ENCODE peak calls at places on chromosome X, in five cellular contexts. One of them, this sample, is unnamed.

GRCh38 chrX:28498658-28499057 is 88.6 kb upstream of the IL1RAPL1 start:
- DNase-seq in GM12878: no peak
- DNase-seq in SK-N-SH: no peak
- DNase-seq in HepG2: no peak
- DNase-seq in K562: no peak
- DNase-seq in this sample: no peak

GRCh38 chrX:115560978-115561604 is at the start of gene PLS3:
- DNase-seq in GM12878: no peak
- DNase-seq in K562: no peak
- DNase-seq in HepG2: peak; percentile 77
- DNase-seq in SK-N-SH: peak; percentile 85
- DNase-seq in this sample: peak; percentile 89

GRCh38 chrX:31333181-31333831 is 261.5 kb upstream of the FTHL17 start:
- DNase-seq in GM12878: no peak
- DNase-seq in HepG2: no peak
- DNase-seq in SK-N-SH: no peak
- DNase-seq in K562: no peak
- DNase-seq in this sample: no peak

GRCh38 chrX:102658551-102658950 is 7.3 kb downstream of the GPRASP1 start:
- DNase-seq in GM12878: no peak
- DNase-seq in HepG2: peak; percentile 65
- DNase-seq in K562: no peak
- DNase-seq in SK-N-SH: no peak
- DNase-seq in this sample: no peak

GRCh38 chrX:46310815-46311497 is 234.3 kb downstream of the ZNF674 start:
- DNase-seq in K562: no peak
- DNase-seq in HepG2: no peak
- DNase-seq in GM12878: no peak
- DNase-seq in SK-N-SH: no peak
- DNase-seq in this sample: no peak

GRCh38 chrX:16579517-16579916 is 70.4 kb upstream of the S100G start:
- DNase-seq in HepG2: no peak
- DNase-seq in K562: no peak
- DNase-seq in SK-N-SH: no peak
- DNase-seq in GM12878: no peak
- DNase-seq in this sample: no peak

GRCh38 chrX:124378643-124379042 is 32.3 kb downstream of the SH2D1A start:
- DNase-seq in SK-N-SH: no peak
- DNase-seq in K562: no peak
- DNase-seq in GM12878: no peak
- DNase-seq in HepG2: no peak
- DNase-seq in this sample: no peak

GRCh38 chrX:12118134-12118533 is 20.1 kb upstream of the FRMPD4 start:
- DNase-seq in GM12878: no peak
- DNase-seq in K562: no peak
- DNase-seq in HepG2: no peak
- DNase-seq in SK-N-SH: no peak
- DNase-seq in this sample: no peak

GRCh38 chrX:100748133-100748532 is 16.2 kb upstream of the SYTL4 start:
- DNase-seq in GM12878: no peak
- DNase-seq in HepG2: peak; percentile 57
- DNase-seq in SK-N-SH: no peak
- DNase-seq in K562: no peak
- DNase-seq in this sample: peak; percentile 18

GRCh38 chrX:72123471-72124185 is 8.1 kb downstream of the RTL5 start:
- DNase-seq in K562: no peak
- DNase-seq in HepG2: no peak
- DNase-seq in SK-N-SH: no peak
- DNase-seq in GM12878: no peak
- DNase-seq in this sample: no peak

GRCh38 chrX:153723351-153724251 is 586 bp downstream of the BCAP31 start:
- DNase-seq in HepG2: peak; percentile 59
- DNase-seq in GM12878: no peak
- DNase-seq in K562: peak; percentile 66
- DNase-seq in SK-N-SH: peak; percentile 68
- DNase-seq in this sample: peak; percentile 66

GRCh38 chrX:71995122-71995521 is 84.5 kb downstream of the NHSL2 start:
- DNase-seq in HepG2: no peak
- DNase-seq in GM12878: no peak
- DNase-seq in SK-N-SH: no peak
- DNase-seq in K562: no peak
- DNase-seq in this sample: no peak

GRCh38 chrX:141701081-141701480 is 2.5 kb upstream of the SPANXD start:
- DNase-seq in SK-N-SH: no peak
- DNase-seq in GM12878: no peak
- DNase-seq in HepG2: no peak
- DNase-seq in K562: no peak
- DNase-seq in this sample: no peak

GRCh38 chrX:12779534-12779933 is 11.7 kb upstream of the PRPS2 start:
- DNase-seq in SK-N-SH: no peak
- DNase-seq in HepG2: peak; percentile 37
- DNase-seq in K562: no peak
- DNase-seq in GM12878: no peak
- DNase-seq in this sample: peak; percentile 39

GRCh38 chrX:140764401-140764919 is 54.9 kb downstream of the LINC00632 start:
- DNase-seq in SK-N-SH: peak; percentile 22
- DNase-seq in K562: peak; percentile 3
- DNase-seq in HepG2: no peak
- DNase-seq in GM12878: no peak
- DNase-seq in this sample: no peak

GRCh38 chrX:153673398-153674218 is at the start of gene PNCK:
- DNase-seq in K562: peak; percentile 2
- DNase-seq in HepG2: no peak
- DNase-seq in GM12878: no peak
- DNase-seq in SK-N-SH: peak; percentile 71
- DNase-seq in this sample: no peak

GRCh38 chrX:76159453-76159852 is 13.4 kb upstream of the PBDC1 start:
- DNase-seq in GM12878: no peak
- DNase-seq in HepG2: no peak
- DNase-seq in K562: no peak
- DNase-seq in SK-N-SH: no peak
- DNase-seq in this sample: no peak

GRCh38 chrX:72299891-72300630 is 5.7 kb downstream of the CITED1 start:
- DNase-seq in GM12878: no peak
- DNase-seq in HepG2: no peak
- DNase-seq in SK-N-SH: no peak
- DNase-seq in K562: no peak
- DNase-seq in this sample: no peak

GRCh38 chrX:1491851-1492349 is 39.2 kb upstream of the ASMTL start:
- DNase-seq in GM12878: peak; percentile 87
- DNase-seq in K562: peak; percentile 78
- DNase-seq in HepG2: peak; percentile 65
- DNase-seq in SK-N-SH: peak; percentile 36
- DNase-seq in this sample: peak; percentile 68

GRCh38 chrX:31384471-31384870 is 312.6 kb upstream of the FTHL17 start:
- DNase-seq in SK-N-SH: no peak
- DNase-seq in GM12878: no peak
- DNase-seq in HepG2: no peak
- DNase-seq in K562: no peak
- DNase-seq in this sample: no peak

GRCh38 chrX:47091149-47091775 is 13.0 kb downstream of the RGN start:
- DNase-seq in GM12878: peak; percentile 31
- DNase-seq in SK-N-SH: no peak
- DNase-seq in K562: no peak
- DNase-seq in HepG2: no peak
- DNase-seq in this sample: no peak

GRCh38 chrX:24153175-24153795 is 3.8 kb downstream of the ZFX start:
- DNase-seq in HepG2: no peak
- DNase-seq in GM12878: no peak
- DNase-seq in K562: no peak
- DNase-seq in SK-N-SH: no peak
- DNase-seq in this sample: no peak

GRCh38 chrX:48531359-48531954 is 8.1 kb upstream of the TBC1D25 start:
- DNase-seq in GM12878: no peak
- DNase-seq in K562: peak; percentile 22
- DNase-seq in SK-N-SH: no peak
- DNase-seq in HepG2: no peak
- DNase-seq in this sample: peak; percentile 70

GRCh38 chrX:148664171-148664570 is 163.8 kb downstream of the AFF2 start:
- DNase-seq in SK-N-SH: no peak
- DNase-seq in GM12878: no peak
- DNase-seq in HepG2: no peak
- DNase-seq in K562: no peak
- DNase-seq in this sample: no peak

GRCh38 chrX:120308558-120308957 is 2.7 kb downstream of the TMEM255A start:
- DNase-seq in GM12878: no peak
- DNase-seq in SK-N-SH: no peak
- DNase-seq in K562: no peak
- DNase-seq in HepG2: no peak
- DNase-seq in this sample: no peak

GRCh38 chrX:118261136-118261535 is 84.8 kb upstream of the WDR44 start:
- DNase-seq in HepG2: no peak
- DNase-seq in SK-N-SH: no peak
- DNase-seq in GM12878: no peak
- DNase-seq in K562: no peak
- DNase-seq in this sample: no peak

GRCh38 chrX:118847676-118848075 is 24.1 kb downstream of the ZCCHC12 start:
- DNase-seq in SK-N-SH: peak; percentile 61
- DNase-seq in GM12878: no peak
- DNase-seq in K562: peak; percentile 34
- DNase-seq in HepG2: peak; percentile 34
- DNase-seq in this sample: peak; percentile 51

DNA sequence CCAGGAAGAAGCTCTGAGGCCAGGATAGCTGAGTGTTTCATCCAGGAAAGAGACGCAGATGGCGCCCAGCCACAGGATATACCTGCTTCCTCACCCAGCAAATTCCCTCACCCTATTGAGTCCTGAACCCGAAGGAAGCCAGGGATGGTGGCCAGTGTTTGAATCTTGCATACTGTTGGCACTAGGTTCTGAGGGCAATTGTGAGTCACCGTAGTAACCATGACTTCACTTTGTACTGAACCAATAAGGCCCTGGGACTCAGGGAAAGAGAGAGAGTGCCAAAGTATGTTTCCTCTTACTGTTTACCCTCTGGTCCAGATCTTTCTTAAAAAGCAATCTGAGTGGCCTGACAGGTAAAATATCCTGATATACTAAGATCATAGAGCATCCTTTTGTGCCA is 25.6 kb upstream of the SMIM10L2A start:
- DNase-seq in SK-N-SH: no peak
- DNase-seq in K562: no peak
- DNase-seq in HepG2: no peak
- DNase-seq in GM12878: no peak
- DNase-seq in this sample: peak; percentile 5
- TF ChIP-seq CHD2 in SK-N-SH: no peak
- TF ChIP-seq CHD2 in K562: no peak
- TF ChIP-seq CHD2 in HepG2: no peak
- TF ChIP-seq CHD2 in GM12878: no peak
- TF ChIP-seq CHD2 in this sample: no peak

GRCh38 chrX:70172226-70172625 is 5.1 kb upstream of the DGAT2L6 start:
- DNase-seq in GM12878: no peak
- DNase-seq in K562: no peak
- DNase-seq in HepG2: no peak
- DNase-seq in SK-N-SH: no peak
- DNase-seq in this sample: no peak

GRCh38 chrX:70172964-70173363 is 4.3 kb upstream of the DGAT2L6 start:
- DNase-seq in GM12878: no peak
- DNase-seq in HepG2: no peak
- DNase-seq in SK-N-SH: no peak
- DNase-seq in K562: no peak
- DNase-seq in this sample: no peak

GRCh38 chrX:70174754-70175153 is 2.5 kb upstream of the DGAT2L6 start:
- DNase-seq in HepG2: no peak
- DNase-seq in SK-N-SH: no peak
- DNase-seq in K562: no peak
- DNase-seq in GM12878: no peak
- DNase-seq in this sample: no peak

GRCh38 chrX:70169281-70169680 is 8.0 kb upstream of the DGAT2L6 start:
- DNase-seq in HepG2: no peak
- DNase-seq in K562: no peak
- DNase-seq in SK-N-SH: no peak
- DNase-seq in GM12878: no peak
- DNase-seq in this sample: no peak

DNA sequence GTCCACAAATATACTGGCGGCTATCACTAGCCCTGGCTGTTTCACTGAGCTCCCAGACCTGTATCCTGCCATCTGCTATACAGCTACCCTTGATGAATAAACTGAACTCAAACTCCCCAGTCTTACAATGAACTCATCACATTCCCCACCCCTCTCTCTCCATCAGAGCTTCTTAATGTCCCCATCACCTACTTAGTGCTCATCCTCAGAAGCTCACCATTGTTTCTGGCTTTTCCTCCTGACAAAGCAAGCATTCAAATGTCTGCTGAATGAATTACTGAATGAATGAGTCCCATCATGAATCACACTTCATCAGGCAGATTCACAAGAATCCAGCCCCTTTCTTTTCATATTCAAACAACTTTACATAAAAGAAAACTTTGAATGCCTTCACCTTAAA is 5.6 kb upstream of the DGAT2L6 start:
- DNase-seq in K562: no peak
- DNase-seq in HepG2: no peak
- DNase-seq in SK-N-SH: no peak
- DNase-seq in GM12878: no peak
- DNase-seq in this sample: no peak
- TF ChIP-seq SMC3 in K562: no peak
- TF ChIP-seq SMC3 in HepG2: no peak
- TF ChIP-seq SMC3 in SK-N-SH: no peak
- TF ChIP-seq SMC3 in GM12878: no peak
- TF ChIP-seq SMC3 in this sample: no peak

GRCh38 chrX:19879181-19879580 is 8.2 kb downstream of the SH3KBP1 start:
- DNase-seq in GM12878: no peak
- DNase-seq in SK-N-SH: no peak
- DNase-seq in K562: no peak
- DNase-seq in HepG2: no peak
- DNase-seq in this sample: no peak

GRCh38 chrX:19876962-19877361 is 10.4 kb downstream of the SH3KBP1 start:
- DNase-seq in HepG2: no peak
- DNase-seq in K562: no peak
- DNase-seq in SK-N-SH: no peak
- DNase-seq in GM12878: no peak
- DNase-seq in this sample: no peak

GRCh38 chrX:19877431-19877830 is 10.0 kb downstream of the SH3KBP1 start:
- DNase-seq in K562: no peak
- DNase-seq in HepG2: no peak
- DNase-seq in SK-N-SH: no peak
- DNase-seq in GM12878: no peak
- DNase-seq in this sample: no peak

GRCh38 chrX:19874391-19875050 is 12.9 kb downstream of the SH3KBP1 start:
- DNase-seq in K562: no peak
- DNase-seq in HepG2: no peak
- DNase-seq in SK-N-SH: no peak
- DNase-seq in GM12878: no peak
- DNase-seq in this sample: no peak

DNA sequence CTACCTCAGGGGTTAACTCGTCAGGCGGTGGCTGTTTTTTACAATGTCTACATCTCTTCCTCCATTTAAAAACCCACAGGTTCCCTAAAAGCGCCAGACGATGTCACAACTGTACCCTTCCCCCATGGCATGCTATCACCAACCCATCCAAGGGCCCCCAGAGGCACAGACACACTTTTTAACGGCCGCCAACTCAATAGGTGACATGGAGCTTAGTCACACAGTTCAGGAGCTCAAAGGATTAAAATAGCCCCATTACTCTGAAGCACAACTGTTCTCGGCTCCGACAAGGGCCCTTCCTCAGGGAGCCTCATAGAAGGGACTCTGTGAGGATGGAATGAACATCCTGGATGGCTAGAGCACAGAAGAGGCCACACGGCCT is 12.4 kb downstream of the SH3KBP1 start:
- DNase-seq in HepG2: no peak
- DNase-seq in SK-N-SH: no peak
- DNase-seq in GM12878: no peak
- DNase-seq in K562: no peak
- DNase-seq in this sample: no peak
- TF ChIP-seq CHD2 in HepG2: no peak
- TF ChIP-seq CHD2 in SK-N-SH: no peak
- TF ChIP-seq CHD2 in GM12878: no peak
- TF ChIP-seq CHD2 in K562: no peak
- TF ChIP-seq CHD2 in this sample: no peak

GRCh38 chrX:32873786-32874185 is 337.6 kb downstream of the DMD start:
- DNase-seq in HepG2: no peak
- DNase-seq in GM12878: no peak
- DNase-seq in K562: no peak
- DNase-seq in SK-N-SH: no peak
- DNase-seq in this sample: no peak
- TF ChIP-seq SMC3 in HepG2: no peak
- TF ChIP-seq SMC3 in GM12878: no peak
- TF ChIP-seq SMC3 in K562: no peak
- TF ChIP-seq SMC3 in SK-N-SH: no peak
- TF ChIP-seq SMC3 in this sample: no peak

This sample was measured in A549.